ENCODE peak calls at places on chromosome 5, in five cellular contexts. Y, Z, G, L and D are unnamed samples.
A peak's percentile ranks its signal among the peaks of the same experiment; 100 is the strongest.

GRCh38 chr5:94613583-94613982 is 4.8 kb downstream of the KIAA0825 start:
- DNase-seq in G (no peak), Z (no peak), Y (no peak), L (no peak), D (no peak)

GRCh38 chr5:7576023-7576715 is 180.2 kb downstream of the ADCY2 start:
- DNase-seq in G (no peak), L (no peak), Y (no peak), Z (no peak), D (peak; percentile 70)

GRCh38 chr5:112036206-112036605 is 279.2 kb upstream of the NREP start:
- DNase-seq in Z (no peak), L (no peak), G (no peak), Y (no peak), D (no peak)

GRCh38 chr5:54719384-54720306 is 202.1 kb downstream of the SNX18 start:
- DNase-seq in G (no peak), Y (no peak), Z (no peak), L (peak; percentile 34), D (no peak)

GRCh38 chr5:111574316-111574715 is 62.0 kb upstream of the STARD4 start:
- DNase-seq in Y (no peak), L (no peak), Z (no peak), G (no peak), D (no peak)

GRCh38 chr5:73948720-73949119 is 322.7 kb downstream of the ARHGEF28 start:
- DNase-seq in Y (no peak), G (no peak), L (no peak), Z (no peak), D (no peak)

GRCh38 chr5:9015250-9015936 is 530.5 kb downstream of the SEMA5A start:
- DNase-seq in L (no peak), Z (no peak), Y (no peak), G (no peak), D (no peak)

GRCh38 chr5:132773601-132774355 is 3.3 kb downstream of the SEPTIN8 start:
- DNase-seq in L (no peak), G (no peak), Z (no peak), Y (no peak), D (no peak)

GRCh38 chr5:132850066-132850465 is 16.2 kb downstream of the GDF9 start:
- DNase-seq in Z (no peak), G (no peak), Y (no peak), L (no peak), D (no peak)

GRCh38 chr5:132437604-132438275 is 52.8 kb downstream of the IRF1 start:
- DNase-seq in L (peak; percentile 54), Z (peak; percentile 90), Y (no peak), G (peak; percentile 71), D (no peak)

GRCh38 chr5:14590949-14591348 is 9.4 kb downstream of the OTULINL start:
- DNase-seq in Z (no peak), L (no peak), G (no peak), Y (no peak), D (no peak)

GRCh38 chr5:76547242-76547890 is 75.8 kb downstream of the F2RL2 start:
- DNase-seq in Z (no peak), Y (no peak), G (no peak), L (no peak), D (no peak)

GRCh38 chr5:167945542-167946384 is 345.7 kb upstream of the WWC1 start:
- DNase-seq in Z (no peak), L (peak; percentile 72), G (no peak), Y (peak; percentile 53), D (peak; percentile 24)

GRCh38 chr5:166488560-166488959 is 1802.9 kb upstream of the WWC1 start:
- DNase-seq in G (no peak), Y (no peak), Z (no peak), L (no peak), D (no peak)

GRCh38 chr5:168528521-168529360 is at the start of gene FBLL1:
- DNase-seq in Y (peak; percentile 15), L (peak; percentile 31), G (no peak), Z (peak; percentile 46), D (peak; percentile 85)

GRCh38 chr5:140632366-140633080 is 452 bp downstream of the CD14 start:
- DNase-seq in G (peak; percentile 75), L (no peak), Y (no peak), Z (peak; percentile 77), D (no peak)

GRCh38 chr5:96175090-96175489 is 213.4 kb upstream of the ELL2 start:
- DNase-seq in L (peak; percentile 44), Z (no peak), G (no peak), Y (no peak), D (no peak)

GRCh38 chr5:73344835-73345234 is 103.7 kb downstream of the FOXD1 start:
- DNase-seq in Z (no peak), Y (no peak), G (no peak), L (no peak), D (no peak)

GRCh38 chr5:138450971-138451370 is 12.1 kb downstream of the REEP2 start:
- DNase-seq in Z (no peak), Y (no peak), L (no peak), G (no peak), D (no peak)

GRCh38 chr5:154197801-154198461 is 7.4 kb downstream of the GALNT10 start:
- DNase-seq in Z (no peak), Y (no peak), L (peak; percentile 50), G (no peak), D (no peak)

GRCh38 chr5:150946351-150946905 is 41.6 kb upstream of the ZNF300 start:
- DNase-seq in L (no peak), Z (peak; percentile 57), Y (peak; percentile 44), G (peak; percentile 63), D (no peak)

GRCh38 chr5:179270581-179271300 is 74.5 kb downstream of the ADAMTS2 start:
- DNase-seq in Z (no peak), G (peak; percentile 48), L (no peak), Y (no peak), D (peak; percentile 11)

GRCh38 chr5:17794829-17795228 is 160.6 kb downstream of the TAF11L14 start:
- DNase-seq in Z (no peak), L (no peak), Y (no peak), G (no peak), D (no peak)

GRCh38 chr5:100550531-100551036 is 15.4 kb downstream of the FAM174A start:
- DNase-seq in Z (no peak), Y (no peak), L (no peak), G (no peak), D (no peak)

GRCh38 chr5:57776035-57776434 is 293.4 kb upstream of the ACTBL2 start:
- DNase-seq in L (no peak), Y (no peak), G (no peak), Z (no peak), D (no peak)

GRCh38 chr5:175415303-175415702 is 28.7 kb downstream of the DRD1 start:
- DNase-seq in G (no peak), Y (no peak), Z (no peak), L (no peak), D (no peak)

GRCh38 chr5:56638768-56639238 is 176.5 kb upstream of the MAP3K1 start:
- DNase-seq in Y (no peak), G (no peak), Z (no peak), L (no peak), D (no peak)

GRCh38 chr5:157345485-157345884 is 79.6 kb downstream of the CYFIP2 start:
- DNase-seq in G (no peak), L (no peak), Z (no peak), Y (no peak), D (no peak)

GRCh38 chr5:98307811-98308210 is 465.7 kb upstream of the RGMB start:
- DNase-seq in G (no peak), Z (no peak), L (peak; percentile 23), Y (no peak), D (no peak)

GRCh38 chr5:169650701-169651331 is 13.7 kb downstream of the DOCK2 start:
- DNase-seq in L (no peak), Z (no peak), Y (no peak), G (no peak), D (no peak)

GRCh38 chr5:55226934-55227737 is at the start of gene MCIDAS:
- DNase-seq in Y (no peak), G (peak; percentile 68), L (peak; percentile 90), Z (peak; percentile 58), D (peak; percentile 72)

GRCh38 chr5:142900926-142901325 is 130.7 kb downstream of the ARHGAP26 start:
- DNase-seq in G (no peak), Z (no peak), Y (peak; percentile 95), L (peak; percentile 45), D (no peak)

GRCh38 chr5:34494111-34494755 is 161.9 kb upstream of the RAI14 start:
- DNase-seq in Y (peak; percentile 74), G (no peak), Z (no peak), L (no peak), D (no peak)

GRCh38 chr5:150451594-150451993 is 2.1 kb upstream of the RPS14 start:
- DNase-seq in Y (no peak), L (no peak), Z (no peak), G (no peak), D (no peak)

GRCh38 chr5:61357745-61358144 is 25.7 kb downstream of the ZSWIM6 start:
- DNase-seq in Z (no peak), Y (no peak), G (no peak), L (no peak), D (no peak)

GRCh38 chr5:134371834-134372340 is 518 bp downstream of the UBE2B start:
- DNase-seq in L (peak; percentile 64), G (peak; percentile 78), Y (peak; percentile 12), Z (peak; percentile 79), D (peak; percentile 64)
- TF ChIP-seq CTCF in L (no peak), G (no peak), Y (no peak), Z (no peak), D (no peak)

GRCh38 chr5:152144556-152144955 is 219.9 kb upstream of the GLRA1 start:
- DNase-seq in G (no peak), Z (no peak), Y (no peak), L (no peak), D (no peak)
- TF ChIP-seq CTCF in G (no peak), Z (no peak), Y (no peak), L (no peak), D (no peak)

GRCh38 chr5:134564396-134564795 is 38.9 kb downstream of the JADE2 start:
- DNase-seq in Y (no peak), L (no peak), Z (no peak), G (no peak), D (no peak)

GRCh38 chr5:134566741-134567221 is 41.3 kb downstream of the JADE2 start:
- DNase-seq in L (no peak), G (peak; percentile 42), Y (no peak), Z (no peak), D (no peak)

GRCh38 chr5:134566181-134566740 is 40.8 kb downstream of the JADE2 start:
- DNase-seq in Z (no peak), G (no peak), Y (no peak), L (no peak), D (no peak)

GRCh38 chr5:134561871-134562296 is 36.4 kb downstream of the JADE2 start:
- DNase-seq in L (no peak), G (no peak), Y (no peak), Z (no peak), D (peak; percentile 54)

DNA sequence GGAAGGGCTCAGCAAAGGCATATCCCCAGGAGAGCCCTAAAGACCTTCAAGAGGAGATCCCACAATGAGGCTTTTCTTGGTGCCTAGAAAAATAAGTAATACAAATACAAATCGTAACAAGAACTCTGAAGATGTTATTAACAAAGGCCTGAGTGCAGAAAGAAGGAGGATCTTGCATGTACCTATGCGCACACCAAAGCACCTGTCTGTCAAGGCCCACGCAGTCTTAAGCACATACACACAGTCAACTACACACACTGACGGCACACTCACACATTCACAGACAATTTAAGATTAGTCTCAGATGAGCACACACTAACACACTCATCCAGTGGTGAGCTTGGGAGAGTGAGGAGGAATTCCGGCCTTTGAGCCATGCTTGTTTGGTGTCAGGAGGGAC is 38.5 kb downstream of the JADE2 start:
- DNase-seq in L (no peak), G (no peak), Y (no peak), Z (no peak), D (no peak)
- TF ChIP-seq CTCF in L (no peak), G (no peak), Y (no peak), Z (no peak), D (no peak)

GRCh38 chr5:130908186-130908585 is 256.9 kb downstream of the HINT1 start:
- DNase-seq in Y (no peak), Z (no peak), L (no peak), G (no peak), D (no peak)
- TF ChIP-seq CTCF in Y (no peak), Z (no peak), L (no peak), G (no peak), D (no peak)